ENCODE peak calls at places on chromosome 17, in ten cellular contexts. One of them, this sample, is unnamed.

GRCh38 chr17:6853764-6854442 is 22.4 kb upstream of the TEKT1 start:
- DNase-seq in HCT116: peak; percentile 68
- DNase-seq in stomach: no peak
- DNase-seq in transverse colon: no peak
- DNase-seq in vagina: no peak
- DNase-seq in prostate gland: no peak
- DNase-seq in SK-N-SH: no peak
- DNase-seq in H1: peak; percentile 65
- DNase-seq in suprapubic skin: no peak
- DNase-seq in sigmoid colon: no peak
- DNase-seq in this sample: no peak

GRCh38 chr17:74825952-74826713 is 33.6 kb downstream of the GRIN2C start:
- DNase-seq in suprapubic skin: no peak
- DNase-seq in vagina: no peak
- DNase-seq in prostate gland: no peak
- DNase-seq in H1: no peak
- DNase-seq in HCT116: no peak
- DNase-seq in stomach: no peak
- DNase-seq in sigmoid colon: no peak
- DNase-seq in transverse colon: no peak
- DNase-seq in SK-N-SH: no peak
- DNase-seq in this sample: no peak

GRCh38 chr17:77840576-77841160 is 117.8 kb upstream of the TNRC6C start:
- DNase-seq in suprapubic skin: peak; percentile 28
- DNase-seq in H1: no peak
- DNase-seq in prostate gland: no peak
- DNase-seq in sigmoid colon: peak; percentile 47
- DNase-seq in SK-N-SH: no peak
- DNase-seq in stomach: no peak
- DNase-seq in HCT116: no peak
- DNase-seq in transverse colon: peak; percentile 4
- DNase-seq in vagina: no peak
- DNase-seq in this sample: no peak

GRCh38 chr17:2851615-2852014 is 55.4 kb downstream of the RAP1GAP2 start:
- DNase-seq in prostate gland: no peak
- DNase-seq in H1: no peak
- DNase-seq in stomach: no peak
- DNase-seq in SK-N-SH: no peak
- DNase-seq in transverse colon: no peak
- DNase-seq in vagina: no peak
- DNase-seq in sigmoid colon: no peak
- DNase-seq in HCT116: no peak
- DNase-seq in suprapubic skin: no peak
- DNase-seq in this sample: no peak

GRCh38 chr17:75758131-75758905 is 6.7 kb downstream of the GALK1 start:
- DNase-seq in H1: no peak
- DNase-seq in prostate gland: no peak
- DNase-seq in sigmoid colon: no peak
- DNase-seq in SK-N-SH: peak; percentile 30
- DNase-seq in stomach: no peak
- DNase-seq in HCT116: no peak
- DNase-seq in vagina: no peak
- DNase-seq in suprapubic skin: no peak
- DNase-seq in transverse colon: no peak
- DNase-seq in this sample: no peak

GRCh38 chr17:39027037-39027436 is 59.8 kb upstream of the FBXO47 start:
- DNase-seq in suprapubic skin: peak; percentile 86
- DNase-seq in stomach: peak; percentile 76
- DNase-seq in transverse colon: peak; percentile 75
- DNase-seq in H1: peak; percentile 71
- DNase-seq in HCT116: no peak
- DNase-seq in SK-N-SH: peak; percentile 63
- DNase-seq in sigmoid colon: peak; percentile 87
- DNase-seq in prostate gland: peak; percentile 36
- DNase-seq in vagina: peak; percentile 49
- DNase-seq in this sample: peak; percentile 74

GRCh38 chr17:53313746-53314145 is 509.0 kb upstream of the KIF2B start:
- DNase-seq in prostate gland: no peak
- DNase-seq in sigmoid colon: no peak
- DNase-seq in transverse colon: no peak
- DNase-seq in vagina: no peak
- DNase-seq in HCT116: no peak
- DNase-seq in H1: no peak
- DNase-seq in stomach: no peak
- DNase-seq in suprapubic skin: no peak
- DNase-seq in SK-N-SH: no peak
- DNase-seq in this sample: no peak

GRCh38 chr17:61770752-61771533 is 92.4 kb downstream of the BRIP1 start:
- DNase-seq in sigmoid colon: no peak
- DNase-seq in SK-N-SH: no peak
- DNase-seq in prostate gland: no peak
- DNase-seq in vagina: no peak
- DNase-seq in transverse colon: no peak
- DNase-seq in HCT116: no peak
- DNase-seq in stomach: no peak
- DNase-seq in suprapubic skin: no peak
- DNase-seq in H1: no peak
- DNase-seq in this sample: no peak

GRCh38 chr17:29149431-29150064 is 30.6 kb downstream of the MYO18A start:
- DNase-seq in vagina: no peak
- DNase-seq in stomach: no peak
- DNase-seq in H1: no peak
- DNase-seq in HCT116: no peak
- DNase-seq in prostate gland: peak; percentile 48
- DNase-seq in SK-N-SH: no peak
- DNase-seq in transverse colon: peak; percentile 33
- DNase-seq in suprapubic skin: no peak
- DNase-seq in sigmoid colon: no peak
- DNase-seq in this sample: no peak

GRCh38 chr17:57911834-57912673 is 43.2 kb downstream of the CUEDC1 start:
- DNase-seq in sigmoid colon: peak; percentile 97
- DNase-seq in SK-N-SH: no peak
- DNase-seq in transverse colon: peak; percentile 92
- DNase-seq in HCT116: peak; percentile 87
- DNase-seq in H1: no peak
- DNase-seq in vagina: no peak
- DNase-seq in stomach: peak; percentile 97
- DNase-seq in suprapubic skin: peak; percentile 94
- DNase-seq in prostate gland: peak; percentile 96
- DNase-seq in this sample: peak; percentile 96

GRCh38 chr17:59001158-59001814 is 105.4 kb downstream of the TRIM37 start:
- DNase-seq in vagina: no peak
- DNase-seq in sigmoid colon: no peak
- DNase-seq in transverse colon: peak; percentile 31
- DNase-seq in stomach: peak; percentile 34
- DNase-seq in H1: no peak
- DNase-seq in SK-N-SH: no peak
- DNase-seq in HCT116: no peak
- DNase-seq in prostate gland: peak; percentile 26
- DNase-seq in suprapubic skin: no peak
- DNase-seq in this sample: no peak

GRCh38 chr17:38552343-38552742 is 53.4 kb downstream of the SRCIN1 start:
- DNase-seq in transverse colon: no peak
- DNase-seq in H1: no peak
- DNase-seq in prostate gland: no peak
- DNase-seq in stomach: no peak
- DNase-seq in vagina: no peak
- DNase-seq in suprapubic skin: no peak
- DNase-seq in SK-N-SH: no peak
- DNase-seq in HCT116: no peak
- DNase-seq in sigmoid colon: no peak
- DNase-seq in this sample: no peak

GRCh38 chr17:66976781-66977201 is 12.3 kb downstream of the CACNG4 start:
- DNase-seq in vagina: no peak
- DNase-seq in HCT116: no peak
- DNase-seq in suprapubic skin: no peak
- DNase-seq in stomach: no peak
- DNase-seq in prostate gland: no peak
- DNase-seq in sigmoid colon: no peak
- DNase-seq in SK-N-SH: peak; percentile 67
- DNase-seq in H1: no peak
- DNase-seq in transverse colon: no peak
- DNase-seq in this sample: no peak

GRCh38 chr17:40448639-40449261 is 5.5 kb downstream of the IGFBP4 start:
- DNase-seq in sigmoid colon: no peak
- DNase-seq in vagina: no peak
- DNase-seq in transverse colon: peak; percentile 84
- DNase-seq in SK-N-SH: no peak
- DNase-seq in HCT116: no peak
- DNase-seq in prostate gland: no peak
- DNase-seq in suprapubic skin: no peak
- DNase-seq in stomach: peak; percentile 70
- DNase-seq in H1: no peak
- DNase-seq in this sample: peak; percentile 58

GRCh38 chr17:76868669-76869208 is 535 bp downstream of the MGAT5B start:
- DNase-seq in vagina: no peak
- DNase-seq in H1: peak; percentile 70
- DNase-seq in sigmoid colon: no peak
- DNase-seq in suprapubic skin: no peak
- DNase-seq in HCT116: no peak
- DNase-seq in prostate gland: no peak
- DNase-seq in stomach: no peak
- DNase-seq in transverse colon: no peak
- DNase-seq in SK-N-SH: peak; percentile 88
- DNase-seq in this sample: no peak

DNA sequence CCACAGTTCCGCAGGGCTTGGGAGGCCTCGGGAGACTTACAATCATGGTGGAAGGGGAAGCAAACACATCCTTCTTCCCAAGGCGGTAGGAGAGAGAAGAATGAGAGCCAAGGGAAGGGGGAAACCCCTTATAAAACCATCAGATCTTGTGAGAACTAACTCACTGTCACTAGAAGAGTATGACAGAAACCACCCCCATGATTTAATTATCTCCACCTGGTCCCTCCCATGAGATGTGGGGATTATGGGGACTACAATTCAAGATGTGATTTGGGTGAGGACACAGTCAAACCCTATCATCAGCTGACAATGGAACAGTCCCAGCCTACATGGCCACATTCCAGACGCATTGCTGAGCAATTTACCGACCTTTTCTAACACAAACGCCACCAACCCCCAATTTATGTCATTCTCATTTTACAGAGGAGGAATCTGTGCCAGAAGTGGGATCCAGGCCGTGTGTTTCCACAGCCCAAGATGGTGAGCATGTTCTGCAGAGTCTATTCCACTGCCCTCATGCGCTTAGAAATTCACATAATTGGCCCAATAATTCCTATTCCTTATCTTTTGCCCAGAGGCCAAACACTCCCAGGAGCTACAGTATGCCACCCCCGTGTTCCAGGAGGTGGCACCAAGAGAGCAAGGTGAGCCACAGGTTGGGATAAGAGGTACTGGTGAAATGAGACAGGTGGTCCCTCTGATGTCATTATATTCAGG is 17.3 kb downstream of the MILR1 start:
- DNase-seq in transverse colon: no peak
- DNase-seq in H1: no peak
- DNase-seq in HCT116: no peak
- DNase-seq in SK-N-SH: no peak
- DNase-seq in sigmoid colon: no peak
- DNase-seq in prostate gland: no peak
- DNase-seq in stomach: no peak
- DNase-seq in suprapubic skin: no peak
- DNase-seq in vagina: no peak
- DNase-seq in this sample: no peak
- TF ChIP-seq POLR2AphosphoS5 in transverse colon: no peak
- TF ChIP-seq POLR2AphosphoS5 in H1: no peak
- TF ChIP-seq POLR2AphosphoS5 in HCT116: no peak
- TF ChIP-seq POLR2AphosphoS5 in SK-N-SH: no peak
- TF ChIP-seq POLR2AphosphoS5 in sigmoid colon: no peak
- TF ChIP-seq POLR2AphosphoS5 in prostate gland: no peak
- TF ChIP-seq POLR2AphosphoS5 in stomach: no peak
- TF ChIP-seq POLR2AphosphoS5 in suprapubic skin: no peak
- TF ChIP-seq POLR2AphosphoS5 in vagina: no peak
- TF ChIP-seq POLR2AphosphoS5 in this sample: no peak

GRCh38 chr17:47066095-47066494 is 87.0 kb upstream of the RPRML start:
- DNase-seq in stomach: no peak
- DNase-seq in H1: no peak
- DNase-seq in HCT116: no peak
- DNase-seq in sigmoid colon: no peak
- DNase-seq in vagina: no peak
- DNase-seq in transverse colon: no peak
- DNase-seq in suprapubic skin: no peak
- DNase-seq in prostate gland: no peak
- DNase-seq in SK-N-SH: no peak
- DNase-seq in this sample: no peak
- H3K4me3 ChIP-seq in stomach: no peak overlapping the region
- H3K4me3 ChIP-seq in H1: no peak overlapping the region
- H3K4me3 ChIP-seq in HCT116: peak overlapping the region; percentile 84
- H3K4me3 ChIP-seq in sigmoid colon: no peak overlapping the region
- H3K4me3 ChIP-seq in vagina: no peak overlapping the region
- H3K4me3 ChIP-seq in transverse colon: no peak overlapping the region
- H3K4me3 ChIP-seq in suprapubic skin: no peak overlapping the region
- H3K4me3 ChIP-seq in prostate gland: no peak overlapping the region
- H3K4me3 ChIP-seq in SK-N-SH: no peak overlapping the region
- H3K4me3 ChIP-seq in this sample: no peak overlapping the region

DNA sequence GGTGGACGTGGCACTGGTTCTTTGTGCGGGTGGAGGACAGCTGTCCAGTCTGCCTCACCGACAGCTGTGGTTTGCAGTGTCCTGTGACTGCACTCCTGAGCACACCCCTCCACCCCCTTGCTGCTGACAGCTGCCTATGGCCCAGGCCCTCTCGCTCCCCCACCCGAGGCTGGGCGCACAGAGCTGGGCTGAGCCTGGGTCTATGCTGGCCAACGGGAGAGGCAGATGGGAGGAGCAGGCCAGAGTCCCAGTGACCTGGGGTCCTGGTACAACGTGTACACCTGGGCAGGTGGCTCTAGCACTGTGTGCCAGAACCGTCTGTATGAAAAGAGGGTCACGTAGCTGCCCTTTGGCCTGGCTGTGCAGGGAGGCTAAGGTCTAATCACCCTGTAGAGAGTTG is 30.5 kb downstream of the BAIAP2 start:
- DNase-seq in prostate gland: no peak
- DNase-seq in transverse colon: no peak
- DNase-seq in vagina: no peak
- DNase-seq in suprapubic skin: no peak
- DNase-seq in stomach: peak; percentile 70
- DNase-seq in SK-N-SH: no peak
- DNase-seq in sigmoid colon: no peak
- DNase-seq in H1: no peak
- DNase-seq in HCT116: no peak
- DNase-seq in this sample: no peak
- H3K4me1 ChIP-seq in prostate gland: peaks cover 51% of the 10 kb centered on the region
- H3K4me1 ChIP-seq in transverse colon: peaks cover 7% of the 10 kb centered on the region
- H3K4me1 ChIP-seq in vagina: peaks cover 40% of the 10 kb centered on the region
- H3K4me1 ChIP-seq in suprapubic skin: peaks cover 71% of the 10 kb centered on the region
- H3K4me1 ChIP-seq in stomach: peaks cover 74% of the 10 kb centered on the region
- H3K4me1 ChIP-seq in SK-N-SH: peaks cover 54% of the 10 kb centered on the region
- H3K4me1 ChIP-seq in sigmoid colon: no peaks in the 10 kb centered on the region
- H3K4me1 ChIP-seq in H1: no peaks in the 10 kb centered on the region
- H3K4me1 ChIP-seq in HCT116: peaks cover 33% of the 10 kb centered on the region
- H3K4me1 ChIP-seq in this sample: peaks cover 15% of the 10 kb centered on the region

DNA sequence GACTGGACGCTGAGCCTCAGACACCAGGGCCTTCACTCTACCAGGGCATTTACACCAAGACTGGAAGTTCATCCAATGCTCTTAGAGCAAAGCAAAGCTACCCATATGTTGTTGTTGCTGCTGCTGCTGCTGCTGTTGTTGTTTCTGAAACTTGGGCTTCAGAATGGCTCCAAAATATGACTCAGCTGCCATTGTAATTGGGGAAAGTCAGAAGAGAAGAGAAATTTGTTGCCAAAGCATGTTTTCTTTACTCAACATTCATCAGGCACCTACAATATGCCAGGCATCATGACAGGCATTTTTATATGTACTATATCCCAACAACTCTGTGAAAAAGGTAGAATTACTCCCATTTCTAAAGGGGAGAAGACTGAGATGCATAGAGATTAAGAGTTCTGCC is 11.9 kb downstream of the KRT32 start:
- DNase-seq in suprapubic skin: no peak
- DNase-seq in prostate gland: no peak
- DNase-seq in H1: no peak
- DNase-seq in SK-N-SH: no peak
- DNase-seq in transverse colon: no peak
- DNase-seq in stomach: no peak
- DNase-seq in HCT116: no peak
- DNase-seq in vagina: no peak
- DNase-seq in sigmoid colon: no peak
- DNase-seq in this sample: no peak
- TF ChIP-seq POLR2AphosphoS5 in suprapubic skin: no peak
- TF ChIP-seq POLR2AphosphoS5 in prostate gland: no peak
- TF ChIP-seq POLR2AphosphoS5 in H1: no peak
- TF ChIP-seq POLR2AphosphoS5 in SK-N-SH: no peak
- TF ChIP-seq POLR2AphosphoS5 in transverse colon: no peak
- TF ChIP-seq POLR2AphosphoS5 in stomach: no peak
- TF ChIP-seq POLR2AphosphoS5 in HCT116: no peak
- TF ChIP-seq POLR2AphosphoS5 in vagina: no peak
- TF ChIP-seq POLR2AphosphoS5 in sigmoid colon: no peak
- TF ChIP-seq POLR2AphosphoS5 in this sample: no peak

This sample was measured in breast epithelium.